ENCODE peak calls at places on chromosome 12, in six cellular contexts. R is SJCRH30, T is astrocyte, D is SK-N-SH, B is hepatocyte, E is left lung. N is an unnamed sample. For H3K9me3, the result is how much of the 10 kb centered on the place peaks cover.

GRCh38 chr12:19643635-19644034 is 204.3 kb downstream of the AEBP2 start:
- DNase-seq in R (no peak), T (peak), D (peak), B (peak), E (no peak), N (peak)

GRCh38 chr12:100128509-100128908 is 14.2 kb downstream of the BLTP3B start:
- DNase-seq in R (peak), T (peak), D (peak), B (peak), E (no peak), N (no peak)

GRCh38 chr12:109428038-109428629 is 49.0 kb downstream of the KCTD10 start:
- DNase-seq in R (peak), T (peak), D (peak), B (peak), E (peak), N (peak)

GRCh38 chr12:26276709-26277108 is 81.3 kb downstream of the SSPN start:
- DNase-seq in R (no peak), T (peak), D (no peak), B (no peak), E (no peak), N (no peak)

GRCh38 chr12:74111688-74112360 is 425.8 kb upstream of the ATXN7L3B start:
- DNase-seq in R (peak), T (no peak), D (peak), B (peak), E (no peak), N (peak)

GRCh38 chr12:64780531-64781373 is 21.5 kb upstream of the GNS start:
- DNase-seq in R (peak), T (no peak), D (peak), B (peak), E (peak), N (peak)

GRCh38 chr12:53048780-53049401 is 974 bp upstream of the TNS2 start:
- DNase-seq in R (peak), T (no peak), D (peak), B (peak), E (no peak), N (no peak)

GRCh38 chr12:124655317-124656213 is 88.2 kb upstream of the NCOR2 start:
- DNase-seq in R (peak), T (peak), D (peak), B (peak), E (peak), N (peak)

GRCh38 chr12:105204916-105205315 is 31.1 kb downstream of the APPL2 start:
- DNase-seq in R (no peak), T (peak), D (no peak), B (peak), E (no peak), N (no peak)

GRCh38 chr12:51970904-51971646 is 19.6 kb downstream of the ACVR1B start:
- DNase-seq in R (no peak), T (peak), D (peak), B (peak), E (no peak), N (peak)

GRCh38 chr12:87425942-87426554 is 603.2 kb downstream of the C12orf50 start:
- DNase-seq in R (no peak), T (peak), D (no peak), B (no peak), E (no peak), N (no peak)

GRCh38 chr12:90682398-90682797 is 272.6 kb downstream of the CCER1 start:
- DNase-seq in R (no peak), T (peak), D (no peak), B (no peak), E (no peak), N (no peak)

DNA sequence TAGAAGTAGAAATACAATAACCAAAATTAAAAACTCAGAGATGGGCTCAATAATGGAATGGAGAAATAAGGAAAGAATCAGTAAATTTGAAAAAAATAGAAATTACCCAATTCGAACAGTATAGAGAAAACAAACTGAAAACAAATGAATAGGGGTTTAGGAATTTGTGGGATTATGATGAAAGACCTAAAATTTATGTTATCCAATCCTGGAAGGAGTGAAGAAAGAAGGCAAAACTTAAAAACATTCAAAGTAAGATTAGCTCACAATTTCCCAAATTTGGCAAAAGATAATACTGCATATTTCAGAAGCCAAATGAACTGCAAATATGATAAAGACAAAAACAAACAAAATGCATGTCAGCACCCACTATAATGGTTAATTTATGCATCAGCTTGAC is 177.1 kb downstream of the CCDC91 start:
- DNase-seq in R (no peak), T (no peak), D (no peak), B (no peak), E (no peak), N (no peak)
- H3K9me3 ChIP-seq in R (under half), T (under half), D (under half), B (under half), E (under half), N (under half)

GRCh38 chr12:130202201-130202600 is 39.9 kb downstream of the FZD10 start:
- DNase-seq in R (no peak), T (no peak), D (no peak), B (no peak), E (no peak), N (no peak)
- H3K9me3 ChIP-seq in R (under half), T (under half), D (under half), B (under half), E (under half), N (under half)

DNA sequence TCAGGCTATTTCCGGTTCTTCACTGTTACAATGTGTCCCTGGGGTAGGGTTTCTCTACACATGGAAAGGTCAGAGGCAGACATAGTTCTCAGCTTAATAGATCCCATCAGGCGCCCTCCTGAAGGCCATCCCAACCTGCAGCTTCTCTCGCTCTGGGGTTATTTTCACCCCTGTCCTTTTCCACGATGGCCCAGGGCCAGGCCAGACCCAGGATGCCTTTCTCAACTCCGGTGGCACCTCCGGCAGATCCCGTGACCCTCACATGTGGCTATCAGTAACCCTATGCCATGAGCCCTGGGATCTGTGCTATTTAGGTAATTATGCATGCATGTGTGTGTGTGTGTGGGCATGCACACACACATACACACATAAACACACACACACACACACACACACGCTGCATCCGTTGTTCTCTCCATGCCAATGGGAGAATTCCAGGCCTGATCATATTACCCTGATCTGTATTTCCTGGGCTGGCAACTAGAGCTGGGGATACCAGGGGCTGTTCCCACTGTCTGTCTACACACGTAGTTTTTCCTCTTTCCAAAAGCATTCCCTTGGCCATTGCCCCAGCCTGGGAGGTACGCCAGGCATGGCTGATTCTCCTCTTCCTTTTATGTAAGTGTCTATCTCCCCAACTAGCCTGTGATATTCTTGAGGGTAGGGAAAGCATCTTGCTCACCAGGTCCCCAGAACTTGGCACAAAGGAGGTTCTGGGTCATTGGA is 51.2 kb upstream of the NOS1 start:
- DNase-seq in R (no peak), T (no peak), D (no peak), B (no peak), E (no peak), N (no peak)
- H3K9me3 ChIP-seq in R (under half), T (under half), D (under half), B (under half), E (under half), N (under half)

GRCh38 chr12:14418526-14418925 is 53.0 kb downstream of the ATF7IP start:
- DNase-seq in R (no peak), T (peak), D (peak), B (no peak), E (no peak), N (no peak)

GRCh38 chr12:14416658-14417057 is 51.2 kb downstream of the ATF7IP start:
- DNase-seq in R (peak), T (peak), D (peak), B (peak), E (no peak), N (peak)

GRCh38 chr12:14422516-14423230 is 57.2 kb downstream of the ATF7IP start:
- DNase-seq in R (no peak), T (peak), D (no peak), B (no peak), E (no peak), N (no peak)

DNA sequence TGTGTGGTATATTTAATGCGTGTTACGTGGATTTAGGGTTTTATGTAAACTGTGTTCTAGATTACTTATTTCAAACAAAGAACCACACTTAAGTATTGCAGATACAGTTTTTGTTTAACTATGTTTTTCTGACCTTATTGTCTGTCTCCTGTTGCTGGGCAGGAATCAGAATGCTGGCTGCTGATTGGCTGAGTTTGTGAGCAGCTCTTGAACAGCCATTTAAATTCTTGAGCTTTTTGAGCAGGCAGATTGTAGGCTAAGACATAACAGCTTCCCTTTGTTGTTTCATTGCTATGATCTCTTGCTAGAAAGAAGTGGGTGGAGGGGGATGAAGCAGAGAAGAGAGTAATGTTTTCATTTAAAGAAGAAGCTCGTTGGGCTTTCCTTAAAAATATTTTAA is 52.2 kb downstream of the ATF7IP start:
- DNase-seq in R (peak), T (peak), D (peak), B (peak), E (peak), N (peak)
- H3K9me3 ChIP-seq in R (under half), T (under half), D (under half), B (under half), E (under half), N (under half)

GRCh38 chr12:38142974-38143373 is 173.6 kb upstream of the ALG10B start:
- DNase-seq in R (no peak), T (no peak), D (no peak), B (no peak), E (no peak), N (no peak)
- H3K9me3 ChIP-seq in R (under half), T (under half), D (under half), B (under half), E (under half), N (under half)

GRCh38 chr12:47520029-47520428 is 185.8 kb downstream of the RPAP3 start:
- DNase-seq in R (no peak), T (no peak), D (no peak), B (no peak), E (no peak), N (no peak)

DNA sequence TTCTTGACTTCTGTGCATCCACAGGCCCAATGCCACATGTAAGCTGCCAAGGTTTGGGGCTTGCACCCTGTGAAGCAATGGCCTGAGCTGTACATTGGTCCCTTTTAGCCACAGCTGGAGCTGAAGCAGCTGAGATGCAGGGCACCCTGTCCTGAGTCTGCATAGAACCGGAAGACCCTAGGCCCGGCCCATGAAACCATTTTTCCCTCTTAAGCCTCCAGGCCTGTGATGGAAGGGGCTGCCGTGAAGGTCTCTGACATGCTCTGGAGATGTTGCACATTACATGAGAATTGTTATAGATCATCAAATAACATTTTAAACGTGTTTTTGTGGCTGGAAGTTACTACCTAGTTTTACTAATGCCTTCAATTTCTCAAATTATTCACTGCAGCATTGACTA is 188.7 kb downstream of the RPAP3 start:
- DNase-seq in R (no peak), T (no peak), D (no peak), B (no peak), E (no peak), N (no peak)
- H3K9me3 ChIP-seq in R (under half), T (under half), D (under half), B (under half), E (under half), N (under half)

GRCh38 chr12:38139456-38139855 is 177.1 kb upstream of the ALG10B start:
- DNase-seq in R (no peak), T (no peak), D (no peak), B (no peak), E (no peak), N (no peak)

GRCh38 chr12:38144601-38145436 is 171.8 kb upstream of the ALG10B start:
- DNase-seq in R (no peak), T (no peak), D (no peak), B (no peak), E (no peak), N (no peak)

GRCh38 chr12:38141861-38142260 is 174.7 kb upstream of the ALG10B start:
- DNase-seq in R (no peak), T (no peak), D (no peak), B (no peak), E (no peak), N (no peak)

GRCh38 chr12:38141239-38141638 is 175.3 kb upstream of the ALG10B start:
- DNase-seq in R (no peak), T (no peak), D (no peak), B (no peak), E (no peak), N (no peak)

GRCh38 chr12:38144049-38144448 is 172.5 kb upstream of the ALG10B start:
- DNase-seq in R (no peak), T (no peak), D (no peak), B (no peak), E (no peak), N (no peak)
- H3K9me3 ChIP-seq in R (under half), T (under half), D (under half), B (under half), E (under half), N (under half)

GRCh38 chr12:117361312-117361670 is at the start of gene NOS1:
- DNase-seq in R (no peak), T (no peak), D (peak), B (no peak), E (no peak), N (no peak)
- H3K9me3 ChIP-seq in R (under half), T (under half), D (under half), B (under half), E (under half), N (under half)

N was measured in WERI-Rb-1.